ENCODE peak calls at places on chromosomes 1 and 21, in seven cellular contexts. A is upper lobe of right lung; N is astrocyte of the cerebellum; H is stimulated activated CD4-positive, alpha-beta T cell treated with anti-CD3 and anti-CD28 coated beads, TNF-alpha, amount 100 ng/mL, for 24 hours; G is GM12891; L is naive thymus-derived CD4-positive, alpha-beta T cell; U is left cardiac atrium. O is an unnamed sample.

GRCh38 chr1:236083650-236084385 is 18.9 kb upstream of the NID1 start:
- DNase-seq in H (no peak), G (no peak), N (no peak), L (no peak), A (no peak), U (no peak), O (no peak)

GRCh38 chr21:35048706-35049617 is at the start of gene RUNX1:
- DNase-seq in U (peak; percentile 31), N (peak; percentile 84), L (peak; percentile 77), H (peak; percentile 74), G (peak; percentile 33), A (peak; percentile 68), O (peak; percentile 17)

GRCh38 chr1:149937779-149938178 is 1.1 kb upstream of the MTMR11 start:
- DNase-seq in U (no peak), H (no peak), L (no peak), G (no peak), N (no peak), A (no peak), O (no peak)

GRCh38 chr1:924619-925323 is 1.0 kb downstream of the SAMD11 start:
- DNase-seq in L (no peak), H (no peak), U (peak; percentile 64), G (no peak), N (no peak), A (peak; percentile 78), O (no peak)

GRCh38 chr1:119602169-119602568 is 45.9 kb downstream of the ZNF697 start:
- DNase-seq in N (no peak), A (no peak), U (no peak), H (no peak), G (no peak), L (no peak), O (no peak)

GRCh38 chr21:33270986-33271385 is 4.8 kb downstream of the IL10RB start:
- DNase-seq in H (no peak), N (no peak), U (no peak), G (no peak), L (no peak), A (no peak), O (no peak)

GRCh38 chr1:240385985-240386978 is 225.7 kb downstream of the GREM2 start:
- DNase-seq in G (no peak), U (no peak), L (no peak), N (peak; percentile 68), H (no peak), A (no peak), O (peak; percentile 87)

GRCh38 chr1:116832932-116833578 is 76.7 kb upstream of the PTGFRN start:
- DNase-seq in U (no peak), G (no peak), A (no peak), L (no peak), N (no peak), H (no peak), O (no peak)

GRCh38 chr1:176033879-176034278 is 173.2 kb downstream of the COP1 start:
- DNase-seq in L (no peak), H (no peak), G (no peak), N (no peak), U (no peak), A (no peak), O (peak; percentile 5)

GRCh38 chr1:78447096-78447495 is 43.7 kb upstream of the PTGFR start:
- DNase-seq in N (no peak), H (no peak), G (no peak), U (no peak), A (no peak), L (no peak), O (no peak)

GRCh38 chr1:56355422-56355821 is 223.9 kb downstream of the PLPP3 start:
- DNase-seq in H (no peak), L (no peak), A (no peak), N (no peak), G (no peak), U (no peak), O (no peak)

GRCh38 chr1:201916649-201917249 is 28.1 kb downstream of the SHISA4 start:
- DNase-seq in N (no peak), G (no peak), L (no peak), U (peak; percentile 76), A (no peak), H (no peak), O (peak; percentile 72)

GRCh38 chr1:207828485-207829158 is 76.8 kb downstream of the CD46 start:
- DNase-seq in H (peak; percentile 42), A (peak; percentile 85), U (peak; percentile 78), L (peak; percentile 45), N (peak; percentile 63), G (no peak), O (peak; percentile 83)

O was measured in HFF-Myc.